ENCODE peak calls at places on chromosome 5, in nine cellular contexts. P, K, E, Q, W, J, I, G and U are unnamed samples.

GRCh38 chr5:124706729-124707361 is 39.6 kb downstream of the ZNF608 start:
- DNase-seq in Q (no peak), I (no peak), E (peak), K (no peak), W (no peak), G (no peak), P (no peak), J (peak), U (no peak)

GRCh38 chr5:62330302-62330701 is 24.3 kb downstream of the KIF2A start:
- DNase-seq in G (no peak), W (no peak), K (no peak), P (no peak), I (no peak), Q (no peak), E (no peak), J (no peak), U (no peak)

GRCh38 chr5:43078956-43079355 is 38.8 kb upstream of the ANXA2R start:
- DNase-seq in W (no peak), G (no peak), I (no peak), Q (no peak), K (no peak), P (peak), J (no peak), E (no peak), U (no peak)

GRCh38 chr5:142515036-142515435 is 170.9 kb downstream of the FGF1 start:
- DNase-seq in I (no peak), K (no peak), Q (no peak), G (no peak), W (no peak), P (no peak), E (no peak), J (no peak), U (no peak)

GRCh38 chr5:124330595-124330994 is 415.8 kb downstream of the ZNF608 start:
- DNase-seq in P (no peak), K (no peak), J (no peak), G (no peak), E (no peak), Q (no peak), I (no peak), W (no peak), U (no peak)

GRCh38 chr5:156208271-156208670 is 118.7 kb upstream of the SGCD start:
- DNase-seq in I (no peak), W (no peak), J (peak), P (no peak), K (peak), G (no peak), Q (peak), E (no peak), U (no peak)

GRCh38 chr5:112635771-112636170 is 101.9 kb upstream of the APC start:
- DNase-seq in P (no peak), Q (no peak), E (no peak), G (no peak), W (no peak), I (no peak), K (no peak), J (no peak), U (no peak)

GRCh38 chr5:149452007-149452664 is 73.0 kb upstream of the IL17B start:
- DNase-seq in K (peak), W (no peak), I (no peak), E (peak), Q (no peak), P (no peak), J (peak), G (no peak), U (no peak)

GRCh38 chr5:102314328-102314727 is 18.2 kb upstream of the SLCO4C1 start:
- DNase-seq in J (no peak), W (no peak), E (no peak), I (no peak), G (no peak), P (no peak), K (no peak), Q (no peak), U (no peak)

GRCh38 chr5:76602094-76602726 is 21.0 kb downstream of the F2RL2 start:
- DNase-seq in W (no peak), E (no peak), G (no peak), I (no peak), K (peak), P (no peak), Q (no peak), J (no peak), U (no peak)

GRCh38 chr5:96172436-96172835 is 210.8 kb upstream of the ELL2 start:
- DNase-seq in Q (no peak), E (no peak), G (no peak), I (no peak), P (no peak), W (no peak), J (no peak), K (no peak), U (no peak)

GRCh38 chr5:76372320-76373054 is 30.6 kb upstream of the IQGAP2 start:
- DNase-seq in G (no peak), W (no peak), K (peak), Q (peak), E (no peak), I (no peak), P (peak), J (no peak), U (no peak)

GRCh38 chr5:154118832-154119442 is 71.6 kb upstream of the GALNT10 start:
- DNase-seq in K (no peak), G (no peak), W (no peak), I (no peak), Q (no peak), E (no peak), P (no peak), J (no peak), U (no peak)

GRCh38 chr5:73339165-73339564 is 109.4 kb downstream of the FOXD1 start:
- DNase-seq in J (peak), G (no peak), K (no peak), P (no peak), Q (no peak), I (no peak), E (no peak), W (no peak), U (no peak)

GRCh38 chr5:141359790-141360426 is at the start of gene PCDHGB2:
- DNase-seq in J (no peak), W (no peak), K (peak), E (no peak), P (no peak), G (peak), Q (peak), I (no peak), U (no peak)

GRCh38 chr5:151740336-151740942 is 18.0 kb downstream of the ATOX1 start:
- DNase-seq in G (peak), Q (peak), J (peak), E (peak), P (peak), I (peak), W (peak), K (peak), U (peak)